ENCODE peak calls at places on chromosomes 6 and 20, in six cellular contexts. W, Q, Z, C, I and F are unnamed samples.

GRCh38 chr6:142474446-142475289 is 172.9 kb downstream of the ADGRG6 start:
- DNase-seq in W (peak; percentile 82), Q (peak; percentile 6), Z (peak; percentile 74), C (peak; percentile 28), I (peak; percentile 78), F (peak; percentile 49)

GRCh38 chr6:166297606-166298005 is 10.6 kb downstream of the PRR18 start:
- DNase-seq in W (no peak), Q (no peak), Z (no peak), C (no peak), I (no peak), F (no peak)

GRCh38 chr20:52410182-52410647 is 218.6 kb upstream of the ZFP64 start:
- DNase-seq in W (peak; percentile 58), Q (no peak), Z (peak; percentile 78), C (no peak), I (peak; percentile 6), F (peak; percentile 40)

GRCh38 chr6:55069132-55069781 is 105.1 kb upstream of the HCRTR2 start:
- DNase-seq in W (peak; percentile 66), Q (peak; percentile 19), Z (peak; percentile 66), C (peak; percentile 4), I (peak; percentile 59), F (peak; percentile 9)

GRCh38 chr6:135181333-135182119 is 418 bp downstream of the MYB start:
- DNase-seq in W (peak; percentile 8), Q (no peak), Z (no peak), C (no peak), I (peak; percentile 22), F (no peak)

GRCh38 chr6:44697333-44697732 is 309.8 kb downstream of the CDC5L start:
- DNase-seq in W (no peak), Q (no peak), Z (peak; percentile 26), C (no peak), I (no peak), F (peak; percentile 15)

GRCh38 chr6:129635396-129636164 is 74.4 kb downstream of the ARHGAP18 start:
- DNase-seq in W (no peak), Q (no peak), Z (peak; percentile 96), C (no peak), I (peak; percentile 79), F (no peak)

GRCh38 chr20:36672991-36673390 is 27.0 kb upstream of the SLA2 start:
- DNase-seq in W (no peak), Q (no peak), Z (no peak), C (no peak), I (no peak), F (no peak)

GRCh38 chr6:138772596-138773176 is 883 bp upstream of the CCDC28A start:
- DNase-seq in W (no peak), Q (no peak), Z (no peak), C (no peak), I (no peak), F (no peak)

GRCh38 chr6:108448481-108448880 is 112.2 kb upstream of the FOXO3 start:
- DNase-seq in W (no peak), Q (no peak), Z (no peak), C (no peak), I (no peak), F (no peak)

GRCh38 chr6:113221850-113222249 is 635.3 kb upstream of the MARCKS start:
- DNase-seq in W (no peak), Q (no peak), Z (no peak), C (no peak), I (no peak), F (no peak)

GRCh38 chr20:52749020-52749419 is 223.1 kb upstream of the TSHZ2 start:
- DNase-seq in W (no peak), Q (no peak), Z (peak; percentile 12), C (no peak), I (peak; percentile 5), F (no peak)

GRCh38 chr20:6028795-6029194 is 25.1 kb downstream of the LRRN4 start:
- DNase-seq in W (no peak), Q (no peak), Z (no peak), C (no peak), I (no peak), F (peak; percentile 73)

GRCh38 chr6:74431873-74432272 is 735.9 kb downstream of the CD109 start:
- DNase-seq in W (no peak), Q (no peak), Z (no peak), C (no peak), I (no peak), F (no peak)

GRCh38 chr20:3935295-3935955 is 46.2 kb downstream of the PANK2 start:
- DNase-seq in W (no peak), Q (peak; percentile 63), Z (peak; percentile 54), C (no peak), I (peak; percentile 54), F (no peak)

GRCh38 chr6:152313542-152314482 is 323.4 kb downstream of the SYNE1 start:
- DNase-seq in W (peak; percentile 60), Q (no peak), Z (peak; percentile 77), C (no peak), I (peak; percentile 80), F (no peak)

GRCh38 chr6:13633343-13633742 is 18.2 kb downstream of the NOL7 start:
- DNase-seq in W (no peak), Q (no peak), Z (no peak), C (no peak), I (no peak), F (no peak)

GRCh38 chr20:11755071-11755881 is 162.4 kb upstream of the BTBD3 start:
- DNase-seq in W (no peak), Q (no peak), Z (no peak), C (no peak), I (peak; percentile 50), F (no peak)

GRCh38 chr20:59783020-59784010 is 150.1 kb downstream of the SYCP2 start:
- DNase-seq in W (peak; percentile 73), Q (peak; percentile 37), Z (peak; percentile 36), C (peak; percentile 65), I (peak; percentile 9), F (peak; percentile 56)

GRCh38 chr6:5152417-5152816 is 67.3 kb downstream of the PPP1R3G start:
- DNase-seq in W (no peak), Q (no peak), Z (no peak), C (no peak), I (no peak), F (no peak)
- H3K4me3 ChIP-seq in W (no peak overlapping the region), Q (no peak overlapping the region), Z (no peak overlapping the region), C (no peak overlapping the region), I (no peak overlapping the region), F (no peak overlapping the region)

GRCh38 chr6:63543982-63544381 is 28.3 kb upstream of the LOC128125822 start:
- DNase-seq in W (no peak), Q (no peak), Z (no peak), C (no peak), I (no peak), F (no peak)
- H3K4me3 ChIP-seq in W (no peak overlapping the region), Q (no peak overlapping the region), Z (no peak overlapping the region), C (no peak overlapping the region), I (no peak overlapping the region), F (no peak overlapping the region)

GRCh38 chr6:27209659-27210269 is 37.7 kb upstream of the PRSS16 start:
- DNase-seq in W (no peak), Q (no peak), Z (no peak), C (no peak), I (no peak), F (no peak)

GRCh38 chr6:27208042-27208441 is 39.5 kb upstream of the PRSS16 start:
- DNase-seq in W (no peak), Q (no peak), Z (no peak), C (no peak), I (no peak), F (no peak)

GRCh38 chr6:27206806-27207205 is 40.7 kb upstream of the PRSS16 start:
- DNase-seq in W (no peak), Q (no peak), Z (no peak), C (no peak), I (no peak), F (no peak)

GRCh38 chr6:27209167-27209566 is 38.3 kb upstream of the PRSS16 start:
- DNase-seq in W (no peak), Q (no peak), Z (no peak), C (no peak), I (no peak), F (no peak)

DNA sequence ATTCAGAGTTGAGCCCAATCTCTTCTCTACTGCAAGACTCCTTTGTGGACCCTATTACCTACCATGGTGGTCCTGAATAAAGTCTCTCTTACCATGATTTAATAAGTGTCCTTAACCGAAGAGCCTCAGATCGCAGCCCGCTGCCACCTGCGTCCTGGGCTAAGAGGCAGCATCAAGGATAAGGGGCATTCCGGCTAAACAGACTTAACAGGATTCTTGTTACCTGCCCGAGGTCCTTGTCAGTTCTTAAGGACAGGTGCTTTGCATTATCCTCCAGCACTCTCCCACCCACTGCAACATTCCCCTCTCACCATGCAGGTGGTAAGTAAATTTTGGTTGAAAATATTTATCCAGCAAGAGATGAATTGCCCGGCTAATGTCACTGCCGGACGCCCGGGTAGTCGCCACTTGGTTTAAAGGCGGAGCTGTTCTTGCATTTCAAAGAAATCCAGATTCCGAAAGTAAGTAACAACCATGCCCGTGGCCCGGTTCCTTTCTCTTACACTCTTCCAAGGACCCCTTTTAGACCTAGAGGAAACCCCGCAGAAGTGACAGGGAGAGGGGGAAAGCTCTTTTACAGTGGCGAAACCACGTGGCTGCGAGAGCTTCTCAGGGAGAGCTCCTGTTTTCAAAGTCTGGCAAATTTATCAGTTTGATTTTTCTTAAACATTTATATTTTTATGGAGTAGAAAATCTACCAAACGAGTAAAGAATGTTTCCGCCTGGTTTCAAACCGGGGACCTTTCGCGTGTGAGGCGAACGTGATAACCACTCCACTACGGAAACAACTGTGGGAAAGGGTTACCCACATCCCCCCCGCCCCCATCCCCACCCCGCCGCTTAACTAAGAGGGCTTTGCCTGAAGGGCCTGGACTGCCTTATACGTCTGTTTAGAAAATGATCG is 41.9 kb upstream of the PRSS16 start:
- DNase-seq in W (peak; percentile 43), Q (no peak), Z (peak; percentile 6), C (no peak), I (no peak), F (peak; percentile 61)
- H3K4me3 ChIP-seq in W (peak overlapping the region; percentile 10), Q (no peak overlapping the region), Z (no peak overlapping the region), C (no peak overlapping the region), I (peak overlapping the region; percentile 34), F (peak overlapping the region; percentile 5)

GRCh38 chr6:22249646-22250045 is 47.2 kb downstream of the PRL start:
- DNase-seq in W (no peak), Q (no peak), Z (no peak), C (no peak), I (no peak), F (no peak)

GRCh38 chr6:22251331-22251730 is 45.5 kb downstream of the PRL start:
- DNase-seq in W (no peak), Q (no peak), Z (peak; percentile 58), C (no peak), I (peak; percentile 63), F (no peak)

GRCh38 chr6:22250486-22250885 is 46.4 kb downstream of the PRL start:
- DNase-seq in W (peak; percentile 18), Q (no peak), Z (no peak), C (no peak), I (no peak), F (no peak)

GRCh38 chr6:22248513-22249308 is 48.1 kb downstream of the PRL start:
- DNase-seq in W (peak; percentile 55), Q (no peak), Z (peak; percentile 80), C (peak; percentile 55), I (peak; percentile 83), F (no peak)

DNA sequence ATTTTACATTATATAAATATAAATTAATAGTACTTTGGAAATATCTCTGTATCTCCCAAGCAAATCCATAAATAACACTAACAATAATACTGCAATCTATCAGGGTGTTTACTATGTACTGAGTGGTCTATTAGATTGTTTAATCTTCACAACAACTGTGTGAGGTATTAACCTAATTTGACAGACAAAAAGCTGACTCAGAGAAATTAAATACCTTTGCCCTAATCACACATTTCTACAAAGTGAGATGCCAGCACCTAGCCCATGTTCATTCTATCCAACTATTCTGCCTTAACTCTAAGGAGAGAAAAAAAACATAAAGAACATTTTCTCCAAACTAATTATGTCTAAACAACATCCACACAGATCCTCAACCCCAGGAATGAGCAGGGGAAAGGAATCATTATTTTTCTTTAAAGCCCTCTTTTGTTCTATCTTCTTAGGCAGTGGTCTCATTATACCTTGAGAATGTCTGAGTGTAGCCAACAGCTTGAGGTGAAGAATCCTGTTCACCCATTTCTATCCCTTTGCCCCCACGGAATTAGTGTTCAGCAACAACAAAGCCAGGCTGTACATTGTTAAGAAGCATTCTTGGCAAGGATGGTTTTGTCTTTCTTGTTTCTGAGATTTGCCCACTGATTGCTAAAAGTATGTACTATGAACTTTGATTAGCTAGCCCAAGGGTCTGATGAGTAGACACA is 42.7 kb downstream of the PRL start:
- DNase-seq in W (no peak), Q (no peak), Z (no peak), C (no peak), I (no peak), F (no peak)
- H3K4me3 ChIP-seq in W (no peak overlapping the region), Q (no peak overlapping the region), Z (no peak overlapping the region), C (no peak overlapping the region), I (no peak overlapping the region), F (no peak overlapping the region)